ENCODE peak calls at places on chromosomes 1 and 21, in eight cellular contexts. F, K, U, C, L, B, X and W are unnamed samples.

GRCh38 chr1:239237912-239238311 is 148.5 kb upstream of the CHRM3 start:
- DNase-seq in F (no peak), K (no peak), U (no peak), C (no peak), L (no peak), B (no peak), X (no peak), W (no peak)

GRCh38 chr1:2253036-2253796 is 25.1 kb downstream of the SKI start:
- DNase-seq in F (no peak), K (no peak), U (no peak), C (no peak), L (no peak), B (no peak), X (no peak), W (no peak)

GRCh38 chr1:217718873-217719272 is 87.7 kb downstream of the SPATA17 start:
- DNase-seq in F (peak; percentile 6), K (peak; percentile 19), U (no peak), C (peak; percentile 80), L (no peak), B (no peak), X (no peak), W (no peak)

GRCh38 chr1:7389201-7389785 is 381.8 kb upstream of the VAMP3 start:
- DNase-seq in F (no peak), K (no peak), U (no peak), C (no peak), L (no peak), B (peak; percentile 59), X (no peak), W (no peak)

GRCh38 chr1:73065585-73065984 is 783.2 kb upstream of the NEGR1 start:
- DNase-seq in F (no peak), K (no peak), U (no peak), C (no peak), L (no peak), B (no peak), X (no peak), W (peak; percentile 30)

GRCh38 chr1:45522324-45523104 is 830 bp upstream of the PRDX1 start:
- DNase-seq in F (peak; percentile 39), K (peak; percentile 30), U (no peak), C (peak; percentile 93), L (peak; percentile 58), B (no peak), X (no peak), W (no peak)

GRCh38 chr1:203097001-203097400 is 11.2 kb upstream of the MYOG start:
- DNase-seq in F (no peak), K (no peak), U (no peak), C (no peak), L (no peak), B (no peak), X (no peak), W (no peak)

GRCh38 chr1:165364432-165365133 is 8.1 kb upstream of the LMX1A start:
- DNase-seq in F (peak; percentile 7), K (no peak), U (no peak), C (no peak), L (no peak), B (no peak), X (no peak), W (no peak)

GRCh38 chr1:204709960-204710912 is 24.7 kb upstream of the LRRN2 start:
- DNase-seq in F (no peak), K (no peak), U (no peak), C (no peak), L (no peak), B (no peak), X (no peak), W (peak; percentile 79)

GRCh38 chr1:38027201-38028104 is 14.9 kb downstream of the UTP11 start:
- DNase-seq in F (no peak), K (no peak), U (no peak), C (no peak), L (no peak), B (peak; percentile 66), X (no peak), W (peak; percentile 48)

GRCh38 chr1:30748699-30749401 is 8.7 kb downstream of the LAPTM5 start:
- DNase-seq in F (peak; percentile 25), K (no peak), U (no peak), C (peak; percentile 90), L (no peak), B (no peak), X (no peak), W (peak; percentile 70)

GRCh38 chr1:73801912-73802429 is 396.0 kb downstream of the LRRIQ3 start:
- DNase-seq in F (no peak), K (peak; percentile 14), U (no peak), C (peak; percentile 40), L (no peak), B (no peak), X (no peak), W (no peak)

GRCh38 chr1:101974599-101975225 is 22.0 kb downstream of the OLFM3 start:
- DNase-seq in F (no peak), K (no peak), U (no peak), C (no peak), L (no peak), B (no peak), X (no peak), W (no peak)

GRCh38 chr1:172005856-172006255 is 164.6 kb downstream of the DNM3 start:
- DNase-seq in F (peak; percentile 17), K (peak; percentile 7), U (no peak), C (peak; percentile 94), L (no peak), B (no peak), X (no peak), W (no peak)

GRCh38 chr1:65687435-65688214 is 105.1 kb upstream of the PDE4B start:
- DNase-seq in F (peak; percentile 82), K (peak; percentile 56), U (peak; percentile 69), C (peak; percentile 76), L (peak; percentile 66), B (peak; percentile 87), X (peak; percentile 89), W (peak; percentile 35)

GRCh38 chr1:228555074-228555989 is 68.2 kb downstream of the RNF187 start:
- DNase-seq in F (no peak), K (no peak), U (no peak), C (no peak), L (peak; percentile 31), B (no peak), X (no peak), W (peak; percentile 69)

GRCh38 chr1:29830383-29830782 is 594.1 kb downstream of the PTPRU start:
- DNase-seq in F (no peak), K (no peak), U (no peak), C (no peak), L (no peak), B (no peak), X (no peak), W (no peak)

GRCh38 chr1:179921981-179922380 is 32.6 kb upstream of the CEP350 start:
- DNase-seq in F (no peak), K (no peak), U (no peak), C (no peak), L (no peak), B (no peak), X (no peak), W (no peak)

GRCh38 chr1:35120458-35121133 is 41.4 kb downstream of the ZMYM1 start:
- DNase-seq in F (no peak), K (no peak), U (no peak), C (peak; percentile 13), L (no peak), B (no peak), X (no peak), W (peak; percentile 57)

GRCh38 chr1:22529901-22530621 is 33.2 kb upstream of the EPHA8 start:
- DNase-seq in F (no peak), K (peak; percentile 10), U (no peak), C (no peak), L (no peak), B (no peak), X (no peak), W (peak; percentile 23)

GRCh38 chr1:10774615-10775310 is 21.7 kb downstream of the CASZ1 start:
- DNase-seq in F (no peak), K (no peak), U (no peak), C (no peak), L (no peak), B (no peak), X (no peak), W (no peak)

GRCh38 chr1:77063118-77063517 is 156.1 kb downstream of the PIGK start:
- DNase-seq in F (no peak), K (no peak), U (no peak), C (peak; percentile 13), L (no peak), B (no peak), X (no peak), W (no peak)

GRCh38 chr1:21292991-21293536 is 2.8 kb upstream of the ECE1 start:
- DNase-seq in F (no peak), K (no peak), U (peak; percentile 31), C (no peak), L (peak; percentile 84), B (no peak), X (no peak), W (no peak)

GRCh38 chr21:45413922-45414321 is 9.0 kb downstream of the COL18A1 start:
- DNase-seq in F (no peak), K (no peak), U (no peak), C (no peak), L (no peak), B (no peak), X (no peak), W (no peak)

GRCh38 chr1:8908388-8909151 is 30.1 kb upstream of the ENO1 start:
- DNase-seq in F (no peak), K (no peak), U (no peak), C (peak; percentile 27), L (no peak), B (no peak), X (no peak), W (no peak)